ENCODE peak calls at places on chromosomes 3 and 15, in ten cellular contexts. One of them, this sample, is unnamed.
A peak's percentile ranks its signal among the peaks of the same experiment; 100 is the strongest.

GRCh38 chr3:177212278-177212610 is 15.0 kb upstream of the TBL1XR1 start:
- DNase-seq in osteoblast: no peak
- DNase-seq in tibial nerve: no peak
- DNase-seq in A549: no peak
- DNase-seq in K562: no peak
- DNase-seq in sigmoid colon: no peak
- DNase-seq in body of pancreas: no peak
- DNase-seq in psoas muscle: no peak
- DNase-seq in lower lobe of right lung: no peak
- DNase-seq in uterus: no peak
- DNase-seq in this sample: no peak

GRCh38 chr3:123781571-123782275 is 102.4 kb downstream of the MYLK start:
- DNase-seq in osteoblast: peak; percentile 83
- DNase-seq in tibial nerve: no peak
- DNase-seq in A549: no peak
- DNase-seq in K562: no peak
- DNase-seq in sigmoid colon: no peak
- DNase-seq in body of pancreas: no peak
- DNase-seq in psoas muscle: no peak
- DNase-seq in lower lobe of right lung: no peak
- DNase-seq in uterus: no peak
- DNase-seq in this sample: no peak

GRCh38 chr3:183781246-183781645 is 44.1 kb downstream of the MAP6D1 start:
- DNase-seq in osteoblast: no peak
- DNase-seq in tibial nerve: no peak
- DNase-seq in A549: no peak
- DNase-seq in K562: no peak
- DNase-seq in sigmoid colon: no peak
- DNase-seq in body of pancreas: no peak
- DNase-seq in psoas muscle: no peak
- DNase-seq in lower lobe of right lung: no peak
- DNase-seq in uterus: no peak
- DNase-seq in this sample: no peak

GRCh38 chr3:73228425-73228824 is 167.0 kb downstream of the EBLN2 start:
- DNase-seq in osteoblast: no peak
- DNase-seq in tibial nerve: no peak
- DNase-seq in A549: no peak
- DNase-seq in K562: no peak
- DNase-seq in sigmoid colon: no peak
- DNase-seq in body of pancreas: no peak
- DNase-seq in psoas muscle: no peak
- DNase-seq in lower lobe of right lung: no peak
- DNase-seq in uterus: no peak
- DNase-seq in this sample: no peak

GRCh38 chr15:98626153-98626552 is 22.2 kb upstream of the IGF1R start:
- DNase-seq in osteoblast: no peak
- DNase-seq in tibial nerve: no peak
- DNase-seq in A549: no peak
- DNase-seq in K562: no peak
- DNase-seq in sigmoid colon: no peak
- DNase-seq in body of pancreas: no peak
- DNase-seq in psoas muscle: no peak
- DNase-seq in lower lobe of right lung: no peak
- DNase-seq in uterus: no peak
- DNase-seq in this sample: no peak

GRCh38 chr15:98776607-98777281 is 128.4 kb downstream of the IGF1R start:
- DNase-seq in osteoblast: no peak
- DNase-seq in tibial nerve: peak; percentile 34
- DNase-seq in A549: no peak
- DNase-seq in K562: peak; percentile 52
- DNase-seq in sigmoid colon: no peak
- DNase-seq in body of pancreas: peak; percentile 74
- DNase-seq in psoas muscle: peak; percentile 70
- DNase-seq in lower lobe of right lung: peak; percentile 66
- DNase-seq in uterus: no peak
- DNase-seq in this sample: peak; percentile 60

GRCh38 chr3:191235331-191236314 is 36.6 kb downstream of the OSTN start:
- DNase-seq in osteoblast: peak; percentile 38
- DNase-seq in tibial nerve: no peak
- DNase-seq in A549: no peak
- DNase-seq in K562: no peak
- DNase-seq in sigmoid colon: no peak
- DNase-seq in body of pancreas: no peak
- DNase-seq in psoas muscle: no peak
- DNase-seq in lower lobe of right lung: no peak
- DNase-seq in uterus: no peak
- DNase-seq in this sample: no peak

GRCh38 chr15:66947471-66947870 is 117.9 kb upstream of the SMAD3 start:
- DNase-seq in osteoblast: peak; percentile 45
- DNase-seq in tibial nerve: no peak
- DNase-seq in A549: no peak
- DNase-seq in K562: no peak
- DNase-seq in sigmoid colon: peak; percentile 35
- DNase-seq in body of pancreas: no peak
- DNase-seq in psoas muscle: no peak
- DNase-seq in lower lobe of right lung: no peak
- DNase-seq in uterus: no peak
- DNase-seq in this sample: no peak

GRCh38 chr3:125200731-125201139 is 11.8 kb downstream of the SLC12A8 start:
- DNase-seq in osteoblast: no peak
- DNase-seq in tibial nerve: no peak
- DNase-seq in A549: no peak
- DNase-seq in K562: no peak
- DNase-seq in sigmoid colon: no peak
- DNase-seq in body of pancreas: no peak
- DNase-seq in psoas muscle: no peak
- DNase-seq in lower lobe of right lung: no peak
- DNase-seq in uterus: no peak
- DNase-seq in this sample: no peak

GRCh38 chr3:147939425-147940196 is 530.4 kb downstream of the ZIC1 start:
- DNase-seq in osteoblast: no peak
- DNase-seq in tibial nerve: no peak
- DNase-seq in A549: no peak
- DNase-seq in K562: no peak
- DNase-seq in sigmoid colon: no peak
- DNase-seq in body of pancreas: no peak
- DNase-seq in psoas muscle: no peak
- DNase-seq in lower lobe of right lung: no peak
- DNase-seq in uterus: no peak
- DNase-seq in this sample: peak; percentile 35

GRCh38 chr3:103203431-103203830 is 768.6 kb downstream of the ZPLD1 start:
- DNase-seq in osteoblast: no peak
- DNase-seq in tibial nerve: no peak
- DNase-seq in A549: no peak
- DNase-seq in K562: no peak
- DNase-seq in sigmoid colon: no peak
- DNase-seq in body of pancreas: no peak
- DNase-seq in psoas muscle: no peak
- DNase-seq in lower lobe of right lung: no peak
- DNase-seq in uterus: no peak
- DNase-seq in this sample: no peak

GRCh38 chr15:31494786-31495185 is 168.2 kb downstream of the KLF13 start:
- DNase-seq in osteoblast: no peak
- DNase-seq in tibial nerve: no peak
- DNase-seq in A549: no peak
- DNase-seq in K562: no peak
- DNase-seq in sigmoid colon: no peak
- DNase-seq in body of pancreas: no peak
- DNase-seq in psoas muscle: no peak
- DNase-seq in lower lobe of right lung: no peak
- DNase-seq in uterus: no peak
- DNase-seq in this sample: no peak

GRCh38 chr3:122515856-122516255 is 1.1 kb upstream of the KPNA1 start:
- DNase-seq in osteoblast: peak; percentile 80
- DNase-seq in tibial nerve: no peak
- DNase-seq in A549: no peak
- DNase-seq in K562: no peak
- DNase-seq in sigmoid colon: no peak
- DNase-seq in body of pancreas: no peak
- DNase-seq in psoas muscle: no peak
- DNase-seq in lower lobe of right lung: no peak
- DNase-seq in uterus: no peak
- DNase-seq in this sample: no peak

GRCh38 chr3:36332139-36332538 is 48.2 kb upstream of the STAC start:
- DNase-seq in osteoblast: no peak
- DNase-seq in tibial nerve: no peak
- DNase-seq in A549: no peak
- DNase-seq in K562: no peak
- DNase-seq in sigmoid colon: no peak
- DNase-seq in body of pancreas: no peak
- DNase-seq in psoas muscle: no peak
- DNase-seq in lower lobe of right lung: no peak
- DNase-seq in uterus: no peak
- DNase-seq in this sample: no peak

DNA sequence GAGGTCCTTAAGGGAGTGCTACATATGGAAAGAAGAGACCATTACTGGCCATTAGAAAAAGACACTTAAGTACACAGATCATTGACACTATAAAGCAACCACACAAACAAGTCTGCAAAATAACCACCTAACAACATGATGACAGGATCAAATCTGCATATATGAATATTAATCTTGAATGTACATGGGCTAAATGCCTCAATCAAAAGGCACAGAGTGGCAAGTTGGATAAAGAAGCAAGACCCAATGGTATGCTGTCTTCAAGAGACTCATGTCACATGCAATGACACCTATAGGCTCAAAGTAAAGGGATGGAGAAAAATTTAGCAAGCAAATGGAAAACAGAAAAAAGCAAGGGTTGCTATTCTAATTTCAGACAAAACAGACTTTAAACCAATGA is 28.4 kb upstream of the CCNL1 start:
- DNase-seq in osteoblast: no peak
- DNase-seq in tibial nerve: no peak
- DNase-seq in A549: no peak
- DNase-seq in K562: no peak
- DNase-seq in sigmoid colon: no peak
- DNase-seq in body of pancreas: no peak
- DNase-seq in psoas muscle: no peak
- DNase-seq in lower lobe of right lung: no peak
- DNase-seq in uterus: no peak
- DNase-seq in this sample: no peak
- H3K9me3 ChIP-seq in osteoblast: no peaks in the 10 kb centered on the region
- H3K9me3 ChIP-seq in tibial nerve: peaks cover 77% of the 10 kb centered on the region
- H3K9me3 ChIP-seq in A549: peaks cover 23% of the 10 kb centered on the region
- H3K9me3 ChIP-seq in K562: peaks cover 3% of the 10 kb centered on the region
- H3K9me3 ChIP-seq in sigmoid colon: peaks cover 32% of the 10 kb centered on the region
- H3K9me3 ChIP-seq in body of pancreas: no peaks in the 10 kb centered on the region
- H3K9me3 ChIP-seq in psoas muscle: peaks cover 7% of the 10 kb centered on the region
- H3K9me3 ChIP-seq in lower lobe of right lung: peaks cover 18% of the 10 kb centered on the region
- H3K9me3 ChIP-seq in uterus: peaks cover 12% of the 10 kb centered on the region
- H3K9me3 ChIP-seq in this sample: no peaks in the 10 kb centered on the region

GRCh38 chr3:83946045-83946444 is 1012.7 kb upstream of the CADM2 start:
- DNase-seq in osteoblast: no peak
- DNase-seq in tibial nerve: no peak
- DNase-seq in A549: no peak
- DNase-seq in K562: no peak
- DNase-seq in sigmoid colon: no peak
- DNase-seq in body of pancreas: no peak
- DNase-seq in psoas muscle: no peak
- DNase-seq in lower lobe of right lung: no peak
- DNase-seq in uterus: no peak
- DNase-seq in this sample: no peak

GRCh38 chr3:83938491-83938890 is 1020.3 kb upstream of the CADM2 start:
- DNase-seq in osteoblast: no peak
- DNase-seq in tibial nerve: no peak
- DNase-seq in A549: no peak
- DNase-seq in K562: no peak
- DNase-seq in sigmoid colon: no peak
- DNase-seq in body of pancreas: no peak
- DNase-seq in psoas muscle: no peak
- DNase-seq in lower lobe of right lung: no peak
- DNase-seq in uterus: no peak
- DNase-seq in this sample: no peak

GRCh38 chr3:83946554-83946953 is 1012.2 kb upstream of the CADM2 start:
- DNase-seq in osteoblast: no peak
- DNase-seq in tibial nerve: no peak
- DNase-seq in A549: peak; percentile 29
- DNase-seq in K562: no peak
- DNase-seq in sigmoid colon: no peak
- DNase-seq in body of pancreas: no peak
- DNase-seq in psoas muscle: no peak
- DNase-seq in lower lobe of right lung: no peak
- DNase-seq in uterus: no peak
- DNase-seq in this sample: peak; percentile 17

DNA sequence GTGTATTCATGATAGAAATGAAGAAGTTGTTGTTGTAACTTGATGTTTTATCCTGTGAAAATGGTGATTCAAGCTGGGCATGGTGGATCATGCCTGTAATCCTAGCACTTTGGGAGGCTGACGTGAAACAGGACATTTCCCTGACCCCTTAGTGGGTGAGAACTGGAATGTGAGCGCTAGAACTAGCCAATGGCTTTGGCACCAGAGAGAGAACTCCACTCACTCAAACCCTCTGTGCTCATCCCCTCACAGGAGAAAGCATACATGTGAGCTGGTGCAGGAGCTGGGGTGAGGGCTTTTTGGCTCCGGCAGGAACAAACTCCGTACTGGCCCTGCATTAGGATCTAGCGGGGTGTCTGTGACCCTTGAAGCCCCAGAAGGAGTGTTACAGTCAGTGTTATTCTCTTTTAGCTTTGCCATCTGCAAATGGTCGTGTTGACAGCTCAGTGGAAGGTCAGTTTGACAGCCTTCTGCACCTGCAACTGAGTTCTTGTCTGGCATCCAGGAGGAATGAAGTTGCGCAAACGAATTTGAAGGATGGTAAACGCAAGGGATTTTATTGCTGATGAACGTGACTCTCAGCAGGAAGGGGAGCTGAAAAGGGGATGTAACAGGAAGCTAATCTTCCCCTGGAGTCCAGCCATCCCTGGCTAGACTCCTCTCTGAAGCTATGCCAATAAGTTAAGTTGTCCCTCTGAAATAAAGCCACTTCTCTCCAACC is 1016.6 kb upstream of the CADM2 start:
- DNase-seq in osteoblast: peak; percentile 3
- DNase-seq in tibial nerve: no peak
- DNase-seq in A549: no peak
- DNase-seq in K562: no peak
- DNase-seq in sigmoid colon: no peak
- DNase-seq in body of pancreas: no peak
- DNase-seq in psoas muscle: peak; percentile 56
- DNase-seq in lower lobe of right lung: no peak
- DNase-seq in uterus: no peak
- DNase-seq in this sample: no peak
- TF ChIP-seq CTCF in osteoblast: no peak
- TF ChIP-seq CTCF in tibial nerve: no peak
- TF ChIP-seq CTCF in A549: no peak
- TF ChIP-seq CTCF in K562: no peak
- TF ChIP-seq CTCF in sigmoid colon: no peak
- TF ChIP-seq CTCF in body of pancreas: no peak
- TF ChIP-seq CTCF in psoas muscle: no peak
- TF ChIP-seq CTCF in lower lobe of right lung: no peak
- TF ChIP-seq CTCF in uterus: no peak
- TF ChIP-seq CTCF in this sample: no peak

GRCh38 chr3:128707935-128708494 is 18.0 kb upstream of the RAB7A start:
- DNase-seq in osteoblast: no peak
- DNase-seq in tibial nerve: no peak
- DNase-seq in A549: no peak
- DNase-seq in K562: no peak
- DNase-seq in sigmoid colon: no peak
- DNase-seq in body of pancreas: no peak
- DNase-seq in psoas muscle: no peak
- DNase-seq in lower lobe of right lung: no peak
- DNase-seq in uterus: no peak
- DNase-seq in this sample: no peak
- H3K4me1 ChIP-seq in osteoblast: no peaks in the 10 kb centered on the region
- H3K4me1 ChIP-seq in tibial nerve: no peaks in the 10 kb centered on the region
- H3K4me1 ChIP-seq in A549: no peaks in the 10 kb centered on the region
- H3K4me1 ChIP-seq in K562: no peaks in the 10 kb centered on the region
- H3K4me1 ChIP-seq in sigmoid colon: no peaks in the 10 kb centered on the region
- H3K4me1 ChIP-seq in body of pancreas: no peaks in the 10 kb centered on the region
- H3K4me1 ChIP-seq in psoas muscle: peaks cover 10% of the 10 kb centered on the region
- H3K4me1 ChIP-seq in lower lobe of right lung: no peaks in the 10 kb centered on the region
- H3K4me1 ChIP-seq in uterus: no peaks in the 10 kb centered on the region
- H3K4me1 ChIP-seq in this sample: no peaks in the 10 kb centered on the region

GRCh38 chr3:84318273-84318809 is 640.4 kb upstream of the CADM2 start:
- DNase-seq in osteoblast: no peak
- DNase-seq in tibial nerve: no peak
- DNase-seq in A549: peak; percentile 1
- DNase-seq in K562: no peak
- DNase-seq in sigmoid colon: no peak
- DNase-seq in body of pancreas: no peak
- DNase-seq in psoas muscle: no peak
- DNase-seq in lower lobe of right lung: no peak
- DNase-seq in uterus: no peak
- DNase-seq in this sample: no peak
- H3K9me3 ChIP-seq in osteoblast: no peaks in the 10 kb centered on the region
- H3K9me3 ChIP-seq in tibial nerve: no peaks in the 10 kb centered on the region
- H3K9me3 ChIP-seq in A549: no peaks in the 10 kb centered on the region
- H3K9me3 ChIP-seq in K562: no peaks in the 10 kb centered on the region
- H3K9me3 ChIP-seq in sigmoid colon: no peaks in the 10 kb centered on the region
- H3K9me3 ChIP-seq in body of pancreas: no peaks in the 10 kb centered on the region
- H3K9me3 ChIP-seq in psoas muscle: no peaks in the 10 kb centered on the region
- H3K9me3 ChIP-seq in lower lobe of right lung: no peaks in the 10 kb centered on the region
- H3K9me3 ChIP-seq in uterus: no peaks in the 10 kb centered on the region
- H3K9me3 ChIP-seq in this sample: no peaks in the 10 kb centered on the region

This sample was measured in cardiac muscle cell.